ENCODE peak calls at places on chromosomes 16 and 17, in ten cellular contexts. One of them, this sample, is unnamed.
A peak's percentile ranks its signal among the peaks of the same experiment; 100 is the strongest.

GRCh38 chr17:41444186-41444585 is 3.4 kb upstream of the KRT38 start:
- DNase-seq in activated CD4-positive, alpha-beta T cell treated with anti-CD3 and anti-CD28 coated beads, Interleukin-2, amount 50 U/mL, for 48 hours: no peak
- DNase-seq in HuH-7.5: no peak
- DNase-seq in GM13977: no peak
- DNase-seq in fibroblast of pulmonary artery: no peak
- DNase-seq in PC-9: no peak
- DNase-seq in kidney glomerular epithelial cell: no peak
- DNase-seq in HFF-Myc: no peak
- DNase-seq in keratinocyte: no peak
- DNase-seq in esophagus squamous epithelium: no peak
- DNase-seq in this sample: no peak

GRCh38 chr16:52271088-52271487 is 275.9 kb downstream of the TOX3 start:
- DNase-seq in activated CD4-positive, alpha-beta T cell treated with anti-CD3 and anti-CD28 coated beads, Interleukin-2, amount 50 U/mL, for 48 hours: no peak
- DNase-seq in HuH-7.5: no peak
- DNase-seq in GM13977: no peak
- DNase-seq in fibroblast of pulmonary artery: no peak
- DNase-seq in PC-9: no peak
- DNase-seq in kidney glomerular epithelial cell: no peak
- DNase-seq in HFF-Myc: no peak
- DNase-seq in keratinocyte: no peak
- DNase-seq in esophagus squamous epithelium: no peak
- DNase-seq in this sample: no peak

GRCh38 chr16:30046588-30046987 is 15.5 kb upstream of the TLCD3B start:
- DNase-seq in activated CD4-positive, alpha-beta T cell treated with anti-CD3 and anti-CD28 coated beads, Interleukin-2, amount 50 U/mL, for 48 hours: no peak
- DNase-seq in HuH-7.5: no peak
- DNase-seq in GM13977: no peak
- DNase-seq in fibroblast of pulmonary artery: no peak
- DNase-seq in PC-9: no peak
- DNase-seq in kidney glomerular epithelial cell: no peak
- DNase-seq in HFF-Myc: no peak
- DNase-seq in keratinocyte: no peak
- DNase-seq in esophagus squamous epithelium: no peak
- DNase-seq in this sample: no peak

GRCh38 chr17:47729486-47729885 is 3.5 kb upstream of the TBX21 start:
- DNase-seq in activated CD4-positive, alpha-beta T cell treated with anti-CD3 and anti-CD28 coated beads, Interleukin-2, amount 50 U/mL, for 48 hours: no peak
- DNase-seq in HuH-7.5: no peak
- DNase-seq in GM13977: no peak
- DNase-seq in fibroblast of pulmonary artery: no peak
- DNase-seq in PC-9: no peak
- DNase-seq in kidney glomerular epithelial cell: no peak
- DNase-seq in HFF-Myc: no peak
- DNase-seq in keratinocyte: no peak
- DNase-seq in esophagus squamous epithelium: no peak
- DNase-seq in this sample: no peak

GRCh38 chr16:1961651-1962067 is 2.3 kb downstream of the NDUFB10 start:
- DNase-seq in activated CD4-positive, alpha-beta T cell treated with anti-CD3 and anti-CD28 coated beads, Interleukin-2, amount 50 U/mL, for 48 hours: peak; percentile 45
- DNase-seq in HuH-7.5: no peak
- DNase-seq in GM13977: no peak
- DNase-seq in fibroblast of pulmonary artery: no peak
- DNase-seq in PC-9: no peak
- DNase-seq in kidney glomerular epithelial cell: no peak
- DNase-seq in HFF-Myc: no peak
- DNase-seq in keratinocyte: no peak
- DNase-seq in esophagus squamous epithelium: no peak
- DNase-seq in this sample: no peak

GRCh38 chr16:4570688-4571321 is 14.7 kb downstream of the C16orf96 start:
- DNase-seq in activated CD4-positive, alpha-beta T cell treated with anti-CD3 and anti-CD28 coated beads, Interleukin-2, amount 50 U/mL, for 48 hours: no peak
- DNase-seq in HuH-7.5: no peak
- DNase-seq in GM13977: no peak
- DNase-seq in fibroblast of pulmonary artery: no peak
- DNase-seq in PC-9: no peak
- DNase-seq in kidney glomerular epithelial cell: no peak
- DNase-seq in HFF-Myc: no peak
- DNase-seq in keratinocyte: no peak
- DNase-seq in esophagus squamous epithelium: no peak
- DNase-seq in this sample: no peak

GRCh38 chr16:88066234-88066633 is 115.0 kb downstream of the BANP start:
- DNase-seq in activated CD4-positive, alpha-beta T cell treated with anti-CD3 and anti-CD28 coated beads, Interleukin-2, amount 50 U/mL, for 48 hours: no peak
- DNase-seq in HuH-7.5: no peak
- DNase-seq in GM13977: no peak
- DNase-seq in fibroblast of pulmonary artery: no peak
- DNase-seq in PC-9: no peak
- DNase-seq in kidney glomerular epithelial cell: no peak
- DNase-seq in HFF-Myc: no peak
- DNase-seq in keratinocyte: no peak
- DNase-seq in esophagus squamous epithelium: no peak
- DNase-seq in this sample: no peak

GRCh38 chr17:978110-979093 is 1.2 kb downstream of the NXN start:
- DNase-seq in activated CD4-positive, alpha-beta T cell treated with anti-CD3 and anti-CD28 coated beads, Interleukin-2, amount 50 U/mL, for 48 hours: no peak
- DNase-seq in HuH-7.5: peak; percentile 49
- DNase-seq in GM13977: no peak
- DNase-seq in fibroblast of pulmonary artery: no peak
- DNase-seq in PC-9: peak; percentile 39
- DNase-seq in kidney glomerular epithelial cell: peak; percentile 33
- DNase-seq in HFF-Myc: no peak
- DNase-seq in keratinocyte: no peak
- DNase-seq in esophagus squamous epithelium: no peak
- DNase-seq in this sample: no peak

GRCh38 chr16:47463771-47464624 is 2.9 kb downstream of the PHKB start:
- DNase-seq in activated CD4-positive, alpha-beta T cell treated with anti-CD3 and anti-CD28 coated beads, Interleukin-2, amount 50 U/mL, for 48 hours: no peak
- DNase-seq in HuH-7.5: no peak
- DNase-seq in GM13977: no peak
- DNase-seq in fibroblast of pulmonary artery: no peak
- DNase-seq in PC-9: no peak
- DNase-seq in kidney glomerular epithelial cell: no peak
- DNase-seq in HFF-Myc: no peak
- DNase-seq in keratinocyte: no peak
- DNase-seq in esophagus squamous epithelium: no peak
- DNase-seq in this sample: no peak

GRCh38 chr16:89345663-89346150 is 128.2 kb downstream of the ZNF778 start:
- DNase-seq in activated CD4-positive, alpha-beta T cell treated with anti-CD3 and anti-CD28 coated beads, Interleukin-2, amount 50 U/mL, for 48 hours: no peak
- DNase-seq in HuH-7.5: no peak
- DNase-seq in GM13977: no peak
- DNase-seq in fibroblast of pulmonary artery: no peak
- DNase-seq in PC-9: no peak
- DNase-seq in kidney glomerular epithelial cell: no peak
- DNase-seq in HFF-Myc: no peak
- DNase-seq in keratinocyte: no peak
- DNase-seq in esophagus squamous epithelium: no peak
- DNase-seq in this sample: peak; percentile 96

GRCh38 chr17:6245301-6245810 is 175.2 kb downstream of the WSCD1 start:
- DNase-seq in activated CD4-positive, alpha-beta T cell treated with anti-CD3 and anti-CD28 coated beads, Interleukin-2, amount 50 U/mL, for 48 hours: no peak
- DNase-seq in HuH-7.5: no peak
- DNase-seq in GM13977: no peak
- DNase-seq in fibroblast of pulmonary artery: no peak
- DNase-seq in PC-9: no peak
- DNase-seq in kidney glomerular epithelial cell: no peak
- DNase-seq in HFF-Myc: no peak
- DNase-seq in keratinocyte: no peak
- DNase-seq in esophagus squamous epithelium: no peak
- DNase-seq in this sample: no peak

GRCh38 chr16:50279142-50279865 is 13.0 kb downstream of the ADCY7 start:
- DNase-seq in activated CD4-positive, alpha-beta T cell treated with anti-CD3 and anti-CD28 coated beads, Interleukin-2, amount 50 U/mL, for 48 hours: no peak
- DNase-seq in HuH-7.5: no peak
- DNase-seq in GM13977: no peak
- DNase-seq in fibroblast of pulmonary artery: no peak
- DNase-seq in PC-9: no peak
- DNase-seq in kidney glomerular epithelial cell: no peak
- DNase-seq in HFF-Myc: no peak
- DNase-seq in keratinocyte: no peak
- DNase-seq in esophagus squamous epithelium: no peak
- DNase-seq in this sample: no peak

GRCh38 chr17:66468241-66469087 is 166.1 kb downstream of the PRKCA start:
- DNase-seq in activated CD4-positive, alpha-beta T cell treated with anti-CD3 and anti-CD28 coated beads, Interleukin-2, amount 50 U/mL, for 48 hours: peak; percentile 16
- DNase-seq in HuH-7.5: no peak
- DNase-seq in GM13977: no peak
- DNase-seq in fibroblast of pulmonary artery: peak; percentile 40
- DNase-seq in PC-9: peak; percentile 49
- DNase-seq in kidney glomerular epithelial cell: no peak
- DNase-seq in HFF-Myc: no peak
- DNase-seq in keratinocyte: peak; percentile 64
- DNase-seq in esophagus squamous epithelium: no peak
- DNase-seq in this sample: no peak

GRCh38 chr16:57380671-57381462 is 8.6 kb downstream of the CX3CL1 start:
- DNase-seq in activated CD4-positive, alpha-beta T cell treated with anti-CD3 and anti-CD28 coated beads, Interleukin-2, amount 50 U/mL, for 48 hours: no peak
- DNase-seq in HuH-7.5: no peak
- DNase-seq in GM13977: no peak
- DNase-seq in fibroblast of pulmonary artery: peak; percentile 51
- DNase-seq in PC-9: peak; percentile 26
- DNase-seq in kidney glomerular epithelial cell: no peak
- DNase-seq in HFF-Myc: no peak
- DNase-seq in keratinocyte: no peak
- DNase-seq in esophagus squamous epithelium: no peak
- DNase-seq in this sample: no peak

GRCh38 chr16:49504023-49504364 is 130.4 kb downstream of the C16orf78 start:
- DNase-seq in activated CD4-positive, alpha-beta T cell treated with anti-CD3 and anti-CD28 coated beads, Interleukin-2, amount 50 U/mL, for 48 hours: no peak
- DNase-seq in HuH-7.5: no peak
- DNase-seq in GM13977: no peak
- DNase-seq in fibroblast of pulmonary artery: no peak
- DNase-seq in PC-9: no peak
- DNase-seq in kidney glomerular epithelial cell: no peak
- DNase-seq in HFF-Myc: no peak
- DNase-seq in keratinocyte: no peak
- DNase-seq in esophagus squamous epithelium: no peak
- DNase-seq in this sample: no peak

GRCh38 chr17:68195667-68196393 is 52.0 kb upstream of the AMZ2 start:
- DNase-seq in activated CD4-positive, alpha-beta T cell treated with anti-CD3 and anti-CD28 coated beads, Interleukin-2, amount 50 U/mL, for 48 hours: peak; percentile 26
- DNase-seq in HuH-7.5: peak; percentile 34
- DNase-seq in GM13977: no peak
- DNase-seq in fibroblast of pulmonary artery: no peak
- DNase-seq in PC-9: peak; percentile 26
- DNase-seq in kidney glomerular epithelial cell: no peak
- DNase-seq in HFF-Myc: no peak
- DNase-seq in keratinocyte: no peak
- DNase-seq in esophagus squamous epithelium: no peak
- DNase-seq in this sample: no peak

GRCh38 chr17:59561042-59561441 is 4.4 kb upstream of the DHX40 start:
- DNase-seq in activated CD4-positive, alpha-beta T cell treated with anti-CD3 and anti-CD28 coated beads, Interleukin-2, amount 50 U/mL, for 48 hours: no peak
- DNase-seq in HuH-7.5: peak; percentile 49
- DNase-seq in GM13977: peak; percentile 43
- DNase-seq in fibroblast of pulmonary artery: peak; percentile 30
- DNase-seq in PC-9: peak; percentile 2
- DNase-seq in kidney glomerular epithelial cell: no peak
- DNase-seq in HFF-Myc: no peak
- DNase-seq in keratinocyte: no peak
- DNase-seq in esophagus squamous epithelium: no peak
- DNase-seq in this sample: no peak

GRCh38 chr16:87324411-87325275 is 7.5 kb upstream of the C16orf95 start:
- DNase-seq in activated CD4-positive, alpha-beta T cell treated with anti-CD3 and anti-CD28 coated beads, Interleukin-2, amount 50 U/mL, for 48 hours: peak; percentile 34
- DNase-seq in HuH-7.5: peak; percentile 94
- DNase-seq in GM13977: peak; percentile 85
- DNase-seq in fibroblast of pulmonary artery: peak; percentile 36
- DNase-seq in PC-9: no peak
- DNase-seq in kidney glomerular epithelial cell: no peak
- DNase-seq in HFF-Myc: no peak
- DNase-seq in keratinocyte: no peak
- DNase-seq in esophagus squamous epithelium: no peak
- DNase-seq in this sample: no peak

GRCh38 chr16:85746431-85747227 is 4.3 kb downstream of the C16orf74 start:
- DNase-seq in activated CD4-positive, alpha-beta T cell treated with anti-CD3 and anti-CD28 coated beads, Interleukin-2, amount 50 U/mL, for 48 hours: no peak
- DNase-seq in HuH-7.5: no peak
- DNase-seq in GM13977: peak; percentile 67
- DNase-seq in fibroblast of pulmonary artery: peak; percentile 37
- DNase-seq in PC-9: peak; percentile 90
- DNase-seq in kidney glomerular epithelial cell: no peak
- DNase-seq in HFF-Myc: no peak
- DNase-seq in keratinocyte: no peak
- DNase-seq in esophagus squamous epithelium: no peak
- DNase-seq in this sample: no peak

GRCh38 chr17:64161380-64161779 is 31.4 kb upstream of the ERN1 start:
- DNase-seq in activated CD4-positive, alpha-beta T cell treated with anti-CD3 and anti-CD28 coated beads, Interleukin-2, amount 50 U/mL, for 48 hours: no peak
- DNase-seq in HuH-7.5: no peak
- DNase-seq in GM13977: no peak
- DNase-seq in fibroblast of pulmonary artery: no peak
- DNase-seq in PC-9: no peak
- DNase-seq in kidney glomerular epithelial cell: no peak
- DNase-seq in HFF-Myc: no peak
- DNase-seq in keratinocyte: no peak
- DNase-seq in esophagus squamous epithelium: no peak
- DNase-seq in this sample: no peak

GRCh38 chr17:17401271-17401781 is 75.5 kb upstream of the MED9 start:
- DNase-seq in activated CD4-positive, alpha-beta T cell treated with anti-CD3 and anti-CD28 coated beads, Interleukin-2, amount 50 U/mL, for 48 hours: no peak
- DNase-seq in HuH-7.5: no peak
- DNase-seq in GM13977: no peak
- DNase-seq in fibroblast of pulmonary artery: no peak
- DNase-seq in PC-9: peak; percentile 8
- DNase-seq in kidney glomerular epithelial cell: no peak
- DNase-seq in HFF-Myc: no peak
- DNase-seq in keratinocyte: no peak
- DNase-seq in esophagus squamous epithelium: no peak
- DNase-seq in this sample: no peak

This sample was measured in LNCaP clone FGC.